ENCODE peak calls at places on chromosomes 12 and 14, in nine cellular contexts. G is ovary, R is tibial nerve, T is right atrium auricular region, Q is AG04450, Y is uterus, I is body of pancreas, U is prostate gland, P is adrenal gland. W is an unnamed sample. For H3K27me3, the result is how much of the 10 kb centered on the place peaks cover.

GRCh38 chr12:41220931-41221330 is 32.8 kb downstream of the PDZRN4 start:
- DNase-seq in G (no peak), R (no peak), T (no peak), Q (no peak), Y (no peak), I (no peak), U (no peak), P (no peak), W (no peak)

GRCh38 chr12:57868870-57869609 is 22.5 kb upstream of the CTDSP2 start:
- DNase-seq in G (no peak), R (no peak), T (peak), Q (no peak), Y (peak), I (no peak), U (no peak), P (no peak), W (peak)

GRCh38 chr14:95523051-95523817 is 6.8 kb upstream of the SYNE3 start:
- DNase-seq in G (no peak), R (no peak), T (peak), Q (no peak), Y (no peak), I (no peak), U (no peak), P (peak), W (no peak)

GRCh38 chr12:106919910-106920544 is 35.7 kb upstream of the TMEM263 start:
- DNase-seq in G (no peak), R (peak), T (no peak), Q (peak), Y (no peak), I (peak), U (peak), P (no peak), W (no peak)

GRCh38 chr12:71708658-71709057 is 22.8 kb downstream of the TMEM19 start:
- DNase-seq in G (no peak), R (no peak), T (no peak), Q (no peak), Y (no peak), I (no peak), U (no peak), P (no peak), W (no peak)

GRCh38 chr12:31245822-31246469 is 80.0 kb downstream of the SINHCAF start:
- DNase-seq in G (no peak), R (no peak), T (no peak), Q (no peak), Y (no peak), I (peak), U (no peak), P (no peak), W (no peak)

GRCh38 chr14:89276424-89276975 is 140.5 kb downstream of the FOXN3 start:
- DNase-seq in G (no peak), R (no peak), T (no peak), Q (no peak), Y (no peak), I (no peak), U (no peak), P (no peak), W (no peak)

GRCh38 chr12:2297004-2297403 is 244.2 kb downstream of the CACNA1C start:
- DNase-seq in G (no peak), R (no peak), T (no peak), Q (no peak), Y (no peak), I (no peak), U (no peak), P (no peak), W (no peak)

GRCh38 chr12:84874125-84874824 is 38.3 kb downstream of the SLC6A15 start:
- DNase-seq in G (no peak), R (peak), T (no peak), Q (peak), Y (no peak), I (no peak), U (no peak), P (no peak), W (no peak)

GRCh38 chr12:84814664-84815245 is 97.8 kb downstream of the SLC6A15 start:
- DNase-seq in G (no peak), R (no peak), T (no peak), Q (no peak), Y (no peak), I (no peak), U (no peak), P (no peak), W (no peak)

GRCh38 chr12:4421590-4422031 is 24.0 kb downstream of the FGF6 start:
- DNase-seq in G (no peak), R (peak), T (no peak), Q (no peak), Y (no peak), I (no peak), U (no peak), P (no peak), W (peak)

GRCh38 chr12:101599771-101600486 is 5.2 kb downstream of the MYBPC1 start:
- DNase-seq in G (no peak), R (no peak), T (no peak), Q (no peak), Y (no peak), I (no peak), U (no peak), P (no peak), W (no peak)
- H3K27me3 ChIP-seq in G (under half), R (under half), T (under half), Q (under half), Y (under half), I (under half), U (under half), P (under half), W (under half)

GRCh38 chr12:116759783-116760581 is 21.9 kb downstream of the RNFT2 start:
- DNase-seq in G (no peak), R (no peak), T (no peak), Q (no peak), Y (no peak), I (no peak), U (no peak), P (no peak), W (peak)
- TF ChIP-seq CTCF in G (no peak), R (no peak), T (no peak), Q (no peak), Y (no peak), I (no peak), U (no peak), P (no peak), W (peak)

GRCh38 chr14:105484069-105484996 is 2.4 kb upstream of the CRIP1 start:
- DNase-seq in G (no peak), R (no peak), T (peak), Q (no peak), Y (peak), I (no peak), U (no peak), P (no peak), W (no peak)
- H3K27ac ChIP-seq in G (no peak), R (peak), T (peak), Q (no peak), Y (peak), I (no peak), U (no peak), P (peak), W (no peak)

GRCh38 chr14:100731846-100732765 is 5.4 kb downstream of the DLK1 start:
- DNase-seq in G (no peak), R (no peak), T (no peak), Q (no peak), Y (no peak), I (no peak), U (no peak), P (peak), W (no peak)
- H3K27me3 ChIP-seq in G (under half), R (under half), T (under half), Q (half or more), Y (under half), I (under half), U (under half), P (under half), W (under half)

DNA sequence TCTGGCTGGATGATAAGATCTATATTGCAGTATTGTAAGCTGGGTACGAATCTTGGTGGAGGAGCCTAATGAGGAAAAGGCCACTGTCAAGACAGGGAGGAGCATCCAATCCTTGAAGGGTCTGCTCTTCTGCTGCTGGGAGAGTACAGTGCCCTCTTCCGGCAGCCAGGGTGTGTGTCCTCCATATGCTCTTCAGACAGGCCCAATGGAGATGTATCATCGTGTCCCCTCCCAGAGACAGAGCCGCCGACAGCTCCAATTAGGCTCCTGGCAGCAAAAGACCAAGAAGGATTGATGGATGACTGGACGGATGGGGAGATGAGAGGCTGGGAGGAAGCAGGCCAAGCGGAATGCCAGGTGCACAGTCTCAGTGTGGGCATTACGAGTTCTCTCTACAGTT is 51.6 kb upstream of the PIWIL1 start:
- DNase-seq in G (no peak), R (no peak), T (no peak), Q (no peak), Y (no peak), I (no peak), U (no peak), P (no peak), W (peak)
- TF ChIP-seq CTCF in G (no peak), R (no peak), T (no peak), Q (no peak), Y (no peak), I (no peak), U (no peak), P (no peak), W (peak)

GRCh38 chr14:55603401-55603953 is 23.5 kb downstream of the KTN1 start:
- DNase-seq in G (no peak), R (no peak), T (no peak), Q (no peak), Y (no peak), I (no peak), U (no peak), P (no peak), W (no peak)

GRCh38 chr14:55604900-55605418 is 25.0 kb downstream of the KTN1 start:
- DNase-seq in G (no peak), R (no peak), T (no peak), Q (no peak), Y (no peak), I (no peak), U (no peak), P (no peak), W (no peak)

GRCh38 chr14:55604467-55604866 is 24.5 kb downstream of the KTN1 start:
- DNase-seq in G (no peak), R (no peak), T (no peak), Q (no peak), Y (no peak), I (no peak), U (no peak), P (no peak), W (no peak)

GRCh38 chr14:55599250-55599879 is 19.4 kb downstream of the KTN1 start:
- DNase-seq in G (no peak), R (no peak), T (no peak), Q (no peak), Y (peak), I (peak), U (no peak), P (peak), W (no peak)

DNA sequence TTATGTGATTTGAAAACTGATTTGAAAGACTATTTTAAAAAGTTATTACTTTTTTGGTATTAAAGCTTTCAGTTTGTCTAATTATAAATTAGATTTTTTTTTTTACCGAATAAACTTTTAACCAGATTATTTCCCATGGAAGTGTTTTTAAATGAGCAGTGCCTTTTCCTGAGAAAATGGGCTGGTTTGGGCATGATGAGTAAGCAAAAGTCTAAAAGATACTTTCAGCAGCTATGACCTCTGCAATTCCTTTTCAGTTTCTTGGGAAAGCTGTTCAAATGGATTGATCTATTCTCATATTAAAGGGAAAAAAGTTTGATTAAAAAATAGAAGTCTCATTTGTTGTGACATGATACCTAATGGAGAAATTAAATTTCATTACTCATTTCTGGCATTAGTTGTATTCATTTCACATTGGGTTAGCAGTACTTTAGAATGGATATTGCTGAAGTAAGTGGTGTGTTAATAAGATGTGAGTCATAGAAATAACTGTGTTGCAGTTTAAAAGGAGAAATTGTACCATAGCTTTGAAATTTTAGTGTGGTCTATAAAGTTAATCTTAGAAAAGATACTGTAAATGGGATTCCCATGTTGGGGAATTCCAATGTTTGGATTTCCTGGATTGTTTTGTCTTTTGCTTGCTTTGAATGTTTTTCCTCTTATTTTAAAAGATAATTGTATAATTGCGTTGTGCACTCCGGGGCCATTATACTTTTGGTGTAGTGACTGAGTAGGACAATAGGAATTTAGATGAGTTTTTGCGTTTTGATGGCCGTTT is 21.0 kb downstream of the KTN1 start:
- DNase-seq in G (no peak), R (no peak), T (no peak), Q (no peak), Y (no peak), I (no peak), U (no peak), P (no peak), W (no peak)
- H3K27ac ChIP-seq in G (no peak), R (no peak), T (no peak), Q (no peak), Y (no peak), I (no peak), U (no peak), P (no peak), W (no peak)

DNA sequence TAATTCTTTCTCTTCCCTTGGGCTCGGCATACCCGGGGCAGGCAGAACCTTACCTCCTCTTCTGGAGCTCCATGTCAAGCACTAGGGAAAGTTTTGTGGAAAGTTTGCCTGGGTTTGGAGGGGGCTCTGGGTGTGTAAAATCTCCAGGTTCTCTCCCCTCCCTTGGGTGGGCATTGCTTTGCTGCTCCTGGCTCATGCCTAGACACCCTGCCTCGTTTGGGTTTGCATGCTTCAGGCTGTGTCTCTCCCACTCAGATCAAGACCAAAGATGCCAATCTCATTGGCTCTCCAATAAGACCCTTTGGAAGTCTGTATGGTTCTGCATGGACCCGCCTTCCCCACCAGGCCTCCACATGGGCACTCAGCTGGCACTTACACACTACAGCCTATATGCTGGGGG is 6.2 kb upstream of the KRT2 start:
- DNase-seq in G (no peak), R (no peak), T (peak), Q (no peak), Y (no peak), I (no peak), U (no peak), P (no peak), W (no peak)
- H3K27me3 ChIP-seq in G (under half), R (under half), T (under half), Q (under half), Y (under half), I (under half), U (under half), P (under half), W (half or more)

GRCh38 chr12:116568203-116568602 is 9.0 kb downstream of the MAP1LC3B2 start:
- DNase-seq in G (no peak), R (no peak), T (no peak), Q (no peak), Y (no peak), I (no peak), U (no peak), P (no peak), W (no peak)
- TF ChIP-seq CTCF in G (no peak), R (no peak), T (no peak), Q (no peak), Y (no peak), I (no peak), U (no peak), P (no peak), W (no peak)

DNA sequence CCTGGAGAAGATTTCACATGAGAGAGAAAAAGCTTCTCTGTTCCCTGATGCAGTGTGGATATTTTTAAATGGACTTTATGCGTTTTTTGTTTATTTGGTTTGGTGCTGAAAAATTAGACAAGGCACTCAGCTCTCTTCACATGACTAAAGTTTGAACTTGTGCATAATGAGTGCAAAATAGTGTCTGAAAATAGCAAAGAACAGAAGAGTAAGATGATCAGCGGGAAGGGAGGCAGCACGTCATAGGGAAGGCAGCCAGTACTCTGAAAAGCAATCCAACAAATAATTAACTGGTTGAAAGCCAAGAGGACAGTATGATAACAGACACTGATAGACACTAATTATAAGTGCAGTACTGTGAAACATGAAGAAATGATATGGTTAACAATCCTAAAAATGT is 46.6 kb upstream of the CDKN3 start:
- DNase-seq in G (no peak), R (no peak), T (no peak), Q (no peak), Y (no peak), I (no peak), U (no peak), P (no peak), W (no peak)
- H3K27ac ChIP-seq in G (no peak), R (peak), T (peak), Q (no peak), Y (peak), I (no peak), U (no peak), P (peak), W (no peak)

GRCh38 chr14:97217094-97217885 is 420.1 kb downstream of the VRK1 start:
- DNase-seq in G (no peak), R (no peak), T (no peak), Q (no peak), Y (no peak), I (no peak), U (no peak), P (no peak), W (no peak)

GRCh38 chr14:97221572-97221971 is 424.4 kb downstream of the VRK1 start:
- DNase-seq in G (no peak), R (no peak), T (no peak), Q (no peak), Y (no peak), I (no peak), U (no peak), P (no peak), W (no peak)

GRCh38 chr14:97218336-97218712 is 421.1 kb downstream of the VRK1 start:
- DNase-seq in G (no peak), R (no peak), T (no peak), Q (no peak), Y (no peak), I (no peak), U (no peak), P (no peak), W (no peak)

GRCh38 chr14:97218713-97219355 is 421.7 kb downstream of the VRK1 start:
- DNase-seq in G (no peak), R (no peak), T (no peak), Q (no peak), Y (no peak), I (no peak), U (no peak), P (peak), W (no peak)

GRCh38 chr14:97219356-97220017 is 422.3 kb downstream of the VRK1 start:
- DNase-seq in G (no peak), R (no peak), T (no peak), Q (no peak), Y (no peak), I (no peak), U (no peak), P (no peak), W (no peak)
- H3K27me3 ChIP-seq in G (under half), R (under half), T (under half), Q (under half), Y (under half), I (under half), U (under half), P (under half), W (half or more)

W was measured in WERI-Rb-1.